ENCODE peak calls at places on chromosomes 7 and 10, in six cellular contexts. G is astrocyte, I is neural progenitor cell, N is hepatocyte, S is HepG2, Q is H9. F is an unnamed sample.

GRCh38 chr10:124669824-124670654 is 74.1 kb downstream of the FAM53B start:
- DNase-seq in G (no peak), I (no peak), N (no peak), S (no peak), Q (no peak), F (no peak)

GRCh38 chr7:50594136-50594535 is 28.9 kb upstream of the DDC start:
- DNase-seq in G (no peak), I (no peak), N (no peak), S (no peak), Q (no peak), F (no peak)

GRCh38 chr10:8305871-8306652 is 251.6 kb downstream of the GATA3 start:
- DNase-seq in G (peak), I (no peak), N (no peak), S (no peak), Q (no peak), F (peak)

GRCh38 chr7:30929686-30930085 is 18.0 kb downstream of the AQP1 start:
- DNase-seq in G (no peak), I (no peak), N (no peak), S (no peak), Q (no peak), F (no peak)

GRCh38 chr7:111639894-111640293 is 77.6 kb upstream of the IMMP2L start:
- DNase-seq in G (no peak), I (no peak), N (no peak), S (no peak), Q (no peak), F (peak)

GRCh38 chr10:57786850-57787750 is 480.6 kb downstream of the IPMK start:
- DNase-seq in G (no peak), I (no peak), N (no peak), S (no peak), Q (peak), F (no peak)

GRCh38 chr7:7100432-7100849 is 81.9 kb upstream of the C1GALT1 start:
- DNase-seq in G (no peak), I (peak), N (peak), S (no peak), Q (peak), F (peak)

GRCh38 chr7:96388166-96388565 is 66.3 kb upstream of the SLC25A13 start:
- DNase-seq in G (peak), I (no peak), N (no peak), S (no peak), Q (no peak), F (peak)

GRCh38 chr7:4782333-4783291 is 7.2 kb downstream of the AP5Z1 start:
- DNase-seq in G (no peak), I (no peak), N (no peak), S (no peak), Q (no peak), F (no peak)
- H2AFZ ChIP-seq in G (no peak), I (no peak), N (no peak), S (no peak), Q (no peak), F (no peak)

GRCh38 chr10:72336259-72337038 is 18.3 kb downstream of the DNAJB12 start:
- DNase-seq in G (no peak), I (no peak), N (peak), S (no peak), Q (no peak), F (no peak)

GRCh38 chr10:72335394-72336258 is 19.1 kb downstream of the DNAJB12 start:
- DNase-seq in G (no peak), I (no peak), N (peak), S (no peak), Q (no peak), F (peak)

GRCh38 chr10:72333111-72334012 is 21.4 kb downstream of the DNAJB12 start:
- DNase-seq in G (no peak), I (no peak), N (peak), S (no peak), Q (no peak), F (no peak)

GRCh38 chr10:72334196-72334831 is 20.4 kb downstream of the DNAJB12 start:
- DNase-seq in G (peak), I (peak), N (peak), S (no peak), Q (peak), F (peak)

GRCh38 chr10:72334832-72335393 is 19.8 kb downstream of the DNAJB12 start:
- DNase-seq in G (peak), I (no peak), N (peak), S (peak), Q (peak), F (peak)
- H2AFZ ChIP-seq in G (no peak), I (no peak), N (no peak), S (no peak), Q (no peak), F (no peak)

GRCh38 chr7:117806011-117806410 is 67.2 kb downstream of the CTTNBP2 start:
- DNase-seq in G (no peak), I (no peak), N (no peak), S (no peak), Q (no peak), F (no peak)

GRCh38 chr7:117803476-117803875 is 69.8 kb downstream of the CTTNBP2 start:
- DNase-seq in G (peak), I (no peak), N (no peak), S (no peak), Q (no peak), F (no peak)

GRCh38 chr7:117800406-117800805 is 72.8 kb downstream of the CTTNBP2 start:
- DNase-seq in G (no peak), I (no peak), N (no peak), S (no peak), Q (no peak), F (no peak)

GRCh38 chr7:117800841-117801240 is 72.4 kb downstream of the CTTNBP2 start:
- DNase-seq in G (no peak), I (no peak), N (no peak), S (no peak), Q (no peak), F (no peak)

GRCh38 chr7:117802660-117803059 is 70.6 kb downstream of the CTTNBP2 start:
- DNase-seq in G (no peak), I (no peak), N (no peak), S (no peak), Q (no peak), F (no peak)
- H2AFZ ChIP-seq in G (no peak), I (no peak), N (no peak), S (no peak), Q (no peak), F (no peak)

DNA sequence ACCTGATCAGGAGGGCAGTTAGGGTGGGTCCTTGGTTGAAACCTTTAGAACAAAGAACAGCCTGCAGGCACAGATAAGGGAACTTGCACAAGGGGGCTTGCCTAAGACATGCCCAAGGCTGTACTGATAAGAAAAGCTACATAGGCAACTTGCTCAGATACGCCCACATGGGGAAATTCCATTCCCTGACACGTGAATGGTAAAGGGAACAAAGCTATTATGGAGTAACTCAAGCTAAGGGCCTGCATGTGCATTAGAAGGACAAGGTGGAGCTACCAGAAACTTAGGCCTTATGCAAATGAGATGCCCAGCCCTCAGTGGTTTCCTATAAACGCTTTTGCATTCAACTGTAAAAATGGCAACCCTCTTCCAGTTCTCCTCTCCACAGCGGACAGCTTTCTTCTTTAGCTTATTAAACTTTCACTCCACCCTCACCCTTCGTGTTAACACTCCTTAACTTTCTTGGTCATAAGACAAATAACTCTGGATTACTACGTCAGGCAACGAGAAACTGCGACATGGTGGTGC is 1192.1 kb upstream of the CELF2 start:
- DNase-seq in G (peak), I (no peak), N (peak), S (no peak), Q (no peak), F (no peak)
- H2AFZ ChIP-seq in G (peak), I (peak), N (no peak), S (no peak), Q (peak), F (no peak)

GRCh38 chr10:59621771-59622170 is 87.9 kb downstream of the SLC16A9 start:
- DNase-seq in G (no peak), I (no peak), N (no peak), S (no peak), Q (no peak), F (no peak)
- H2AFZ ChIP-seq in G (no peak), I (no peak), N (no peak), S (no peak), Q (no peak), F (no peak)

GRCh38 chr10:29922904-29923303 is 136.5 kb downstream of the JCAD start:
- DNase-seq in G (peak), I (no peak), N (no peak), S (no peak), Q (no peak), F (no peak)

GRCh38 chr10:29920408-29921070 is 138.8 kb downstream of the JCAD start:
- DNase-seq in G (no peak), I (no peak), N (no peak), S (no peak), Q (no peak), F (no peak)

GRCh38 chr10:29918623-29919400 is 140.6 kb downstream of the JCAD start:
- DNase-seq in G (no peak), I (no peak), N (no peak), S (no peak), Q (no peak), F (no peak)

GRCh38 chr10:29922226-29922625 is 137.2 kb downstream of the JCAD start:
- DNase-seq in G (no peak), I (no peak), N (no peak), S (no peak), Q (no peak), F (no peak)

DNA sequence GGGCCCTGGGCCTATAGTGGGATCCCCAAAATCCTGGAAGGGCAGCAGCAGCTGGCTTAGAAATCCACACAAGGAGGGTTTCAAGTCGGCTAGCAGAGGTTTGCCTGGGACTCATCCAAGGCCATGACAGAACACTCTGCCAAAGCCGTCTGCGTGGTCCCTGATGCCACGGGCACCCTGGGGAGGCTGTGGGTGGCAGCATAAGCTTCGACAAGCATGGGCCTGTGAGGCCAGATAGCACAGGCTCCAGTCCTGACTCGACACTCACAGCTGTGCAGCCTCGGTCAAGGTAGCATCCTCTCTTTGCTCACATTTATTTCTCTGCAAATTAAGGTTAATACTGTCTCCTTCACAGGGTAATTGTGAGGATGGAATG is 138.3 kb downstream of the JCAD start:
- DNase-seq in G (no peak), I (no peak), N (no peak), S (no peak), Q (no peak), F (no peak)
- H2AFZ ChIP-seq in G (no peak), I (no peak), N (no peak), S (no peak), Q (no peak), F (no peak)

GRCh38 chr10:89281606-89282395 is 20.0 kb upstream of the IFIT2 start:
- DNase-seq in G (no peak), I (no peak), N (no peak), S (no peak), Q (no peak), F (no peak)
- H2AFZ ChIP-seq in G (no peak), I (no peak), N (no peak), S (no peak), Q (no peak), F (no peak)

DNA sequence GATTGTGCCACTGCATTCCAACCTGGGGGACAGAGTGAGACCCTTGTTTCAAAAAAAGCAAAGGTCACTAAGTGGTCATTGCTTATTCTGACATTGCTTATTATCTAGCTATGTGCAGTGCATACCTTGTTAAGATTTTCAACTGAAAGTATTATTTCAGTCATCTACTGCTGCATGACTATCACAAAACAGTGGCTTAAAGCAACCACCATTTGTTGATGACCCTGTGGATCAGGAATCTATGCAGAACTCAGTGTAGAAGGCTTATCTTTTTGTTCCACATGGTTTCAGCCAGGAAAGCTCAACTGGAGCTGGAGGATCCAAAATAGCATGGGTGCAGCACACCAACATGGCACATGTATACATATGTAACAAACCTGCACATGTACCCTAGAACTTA is 23.1 kb downstream of the THNSL1 start:
- DNase-seq in G (no peak), I (no peak), N (no peak), S (no peak), Q (no peak), F (no peak)
- H2AFZ ChIP-seq in G (no peak), I (no peak), N (no peak), S (no peak), Q (no peak), F (no peak)

F was measured in mesenchymal stem cell.